ENCODE peak calls at places on chromosomes 2 and 18, in six cellular contexts. B is tibial nerve, K is Panc1, R is pancreas, W is tibial artery, O is ovary. F is an unnamed sample. For H3K27me3, the result is how much of the 10 kb centered on the place peaks cover.

GRCh38 chr2:237669628-237670351 is 42.4 kb downstream of the LRRFIP1 start:
- DNase-seq in R (no peak), K (no peak), W (no peak), B (peak), O (peak), F (no peak)

GRCh38 chr2:9249036-9249800 is 42.6 kb downstream of the ASAP2 start:
- DNase-seq in R (no peak), O (no peak), W (no peak), K (no peak), B (no peak), F (peak)

GRCh38 chr18:25946540-25946939 is 143.9 kb downstream of the SS18 start:
- DNase-seq in R (no peak), O (no peak), K (no peak), B (no peak), W (no peak), F (no peak)

GRCh38 chr2:130355578-130356431 is at the start of gene PTPN18:
- DNase-seq in B (peak), R (peak), K (no peak), O (peak), W (peak), F (no peak)

GRCh38 chr18:8949206-8949605 is 153.3 kb upstream of the NDUFV2 start:
- DNase-seq in B (no peak), K (no peak), O (no peak), R (no peak), W (no peak), F (no peak)

GRCh38 chr2:201114846-201115245 is 1.1 kb upstream of the CFLAR start:
- DNase-seq in K (no peak), R (no peak), W (no peak), O (no peak), B (no peak), F (no peak)

GRCh38 chr2:239411549-239412319 is 10.9 kb upstream of the HDAC4 start:
- DNase-seq in K (no peak), O (no peak), W (no peak), B (no peak), R (no peak), F (no peak)

GRCh38 chr2:121137571-121137970 is 147.4 kb downstream of the TFCP2L1 start:
- DNase-seq in O (no peak), B (no peak), W (no peak), K (no peak), R (no peak), F (no peak)

GRCh38 chr2:189517847-189518535 is 62.6 kb downstream of the SLC40A1 start:
- DNase-seq in B (no peak), W (no peak), K (no peak), O (no peak), R (no peak), F (no peak)

GRCh38 chr2:222256250-222256649 is 42.5 kb downstream of the PAX3 start:
- DNase-seq in O (no peak), B (no peak), W (no peak), K (no peak), R (no peak), F (no peak)

GRCh38 chr2:222255090-222255489 is 43.7 kb downstream of the PAX3 start:
- DNase-seq in B (no peak), W (no peak), K (no peak), O (no peak), R (no peak), F (no peak)

GRCh38 chr2:222257645-222258044 is 41.2 kb downstream of the PAX3 start:
- DNase-seq in O (no peak), K (no peak), B (no peak), W (no peak), R (no peak), F (no peak)
- H3K27me3 ChIP-seq in O (under half), K (under half), B (under half), W (under half), R (under half), F (under half)

DNA sequence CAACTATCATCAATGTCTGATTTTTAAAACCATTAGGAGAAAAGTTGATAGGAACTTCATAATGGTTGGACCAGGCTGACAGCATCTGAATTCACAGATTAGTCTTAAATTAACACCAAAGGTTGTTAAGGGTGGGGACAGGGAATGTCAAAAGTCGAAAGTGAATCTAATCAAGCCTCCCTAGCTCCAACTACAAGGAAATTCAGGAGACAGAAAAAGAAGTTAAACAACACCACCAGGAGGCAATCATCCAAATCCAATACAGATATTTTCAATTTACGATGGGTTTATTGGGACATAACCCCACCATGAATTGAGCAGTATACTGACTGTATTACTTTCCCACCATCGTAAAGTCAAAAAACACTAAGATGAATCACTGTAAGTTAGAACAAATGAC is 32.8 kb downstream of the ATF2 start:
- DNase-seq in R (no peak), W (no peak), O (no peak), B (no peak), K (no peak), F (no peak)
- TF ChIP-seq CTCF in R (no peak), W (no peak), O (no peak), B (no peak), K (no peak), F (no peak)

GRCh38 chr2:144592500-144593256 is 72.8 kb upstream of the ZEB2 start:
- DNase-seq in B (no peak), O (no peak), K (no peak), R (no peak), W (no peak), F (no peak)
- H3K27me3 ChIP-seq in B (under half), O (under half), K (under half), R (under half), W (under half), F (under half)

GRCh38 chr2:149573760-149574159 is 13.8 kb downstream of the MMADHC start:
- DNase-seq in K (no peak), B (no peak), R (no peak), O (no peak), W (no peak), F (no peak)
- TF ChIP-seq CTCF in K (peak), B (peak), R (no peak), O (no peak), W (peak), F (peak)

DNA sequence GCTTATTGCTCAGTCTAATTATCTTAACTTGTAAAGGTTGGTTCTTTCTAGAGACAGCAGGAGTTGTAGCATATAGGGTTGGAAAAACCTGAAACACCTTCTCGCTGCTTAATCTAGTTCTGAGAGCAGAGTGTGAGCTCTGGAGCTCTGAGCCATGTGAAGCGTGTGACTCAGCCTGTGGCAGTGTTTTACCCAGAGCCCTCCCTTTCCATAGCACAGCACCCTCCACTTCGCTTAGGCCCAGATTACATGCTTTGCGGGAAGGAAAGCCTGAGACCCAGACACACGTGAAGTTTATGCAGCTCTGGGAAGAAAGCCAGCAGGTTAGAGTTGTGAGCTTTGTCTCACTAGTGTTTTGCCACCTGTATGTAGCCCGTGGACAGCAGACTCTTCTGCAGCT is 74.5 kb downstream of the INPP4A start:
- DNase-seq in W (no peak), R (no peak), B (no peak), O (no peak), K (no peak), F (no peak)
- H3K27me3 ChIP-seq in W (under half), R (under half), B (under half), O (under half), K (under half), F (under half)

DNA sequence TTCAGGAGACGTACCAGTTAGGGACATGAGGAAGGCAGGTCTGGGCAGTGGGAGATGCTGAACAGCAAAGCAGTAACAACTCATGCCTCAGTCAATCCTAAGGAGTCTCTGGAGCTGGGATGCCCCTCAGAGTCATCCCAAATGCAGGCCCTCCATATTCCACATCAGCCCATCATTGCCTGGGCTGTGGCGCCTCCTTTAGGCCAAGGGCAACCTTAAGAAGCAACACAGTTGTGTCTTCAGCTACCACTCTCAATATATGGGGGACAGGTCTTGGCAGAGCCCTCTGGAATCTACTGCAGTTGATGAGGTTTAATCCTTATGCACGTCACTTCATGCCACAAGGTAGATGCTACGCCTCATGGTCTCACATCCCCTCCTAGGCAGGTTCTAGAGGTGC is 682.0 kb upstream of the RAB6C start:
- DNase-seq in B (no peak), K (no peak), O (no peak), W (no peak), R (no peak), F (no peak)
- TF ChIP-seq CTCF in B (no peak), K (no peak), O (no peak), W (no peak), R (no peak), F (no peak)

GRCh38 chr2:219695145-219695544 is 67.7 kb downstream of the SLC4A3 start:
- DNase-seq in O (no peak), K (no peak), B (no peak), W (no peak), R (no peak), F (no peak)
- H3K27me3 ChIP-seq in O (under half), K (under half), B (under half), W (under half), R (under half), F (under half)

GRCh38 chr2:113240150-113240914 is 38.4 kb downstream of the PAX8 start:
- DNase-seq in W (peak), O (peak), K (peak), B (peak), R (peak), F (peak)
- TF ChIP-seq CTCF in W (no peak), O (no peak), K (no peak), B (no peak), R (no peak), F (no peak)